ENCODE peak calls at places on chromosomes 11 and 22, in five cellular contexts. T is lung; C is MM.1S; I is HFF-Myc; E is CD8-positive, alpha-beta memory T cell. R is an unnamed sample.

GRCh38 chr11:119030029-119030328 is 698 bp downstream of the SLC37A4 start:
- DNase-seq in T (no peak), C (no peak), E (peak; percentile 22), I (no peak), R (no peak)

GRCh38 chr22:43970037-43970747 is 14.9 kb downstream of the SAMM50 start:
- DNase-seq in T (no peak), C (no peak), I (no peak), E (no peak), R (no peak)

GRCh38 chr11:87451400-87451799 is 413.7 kb downstream of the TMEM135 start:
- DNase-seq in I (no peak), C (no peak), E (no peak), T (no peak), R (no peak)

GRCh38 chr11:3205261-3206127 is 13.1 kb downstream of the MRGPRG start:
- DNase-seq in I (no peak), C (peak; percentile 18), T (no peak), E (no peak), R (no peak)

GRCh38 chr22:42388130-42388797 is 43.9 kb downstream of the NFAM1 start:
- DNase-seq in C (no peak), I (no peak), T (no peak), E (no peak), R (peak; percentile 72)

GRCh38 chr11:113035708-113036107 is 74.5 kb downstream of the NCAM1 start:
- DNase-seq in E (no peak), C (no peak), I (no peak), T (no peak), R (no peak)

GRCh38 chr22:48780597-48781277 is 1046.9 kb downstream of the BRD1 start:
- DNase-seq in C (no peak), T (no peak), E (no peak), I (no peak), R (no peak)

GRCh38 chr11:46336781-46337180 is 10.5 kb upstream of the DGKZ start:
- DNase-seq in T (no peak), E (no peak), I (no peak), C (no peak), R (peak; percentile 76)

GRCh38 chr11:118264568-118265470 is 722 bp upstream of the MPZL2 start:
- DNase-seq in I (no peak), E (no peak), T (no peak), C (no peak), R (no peak)

GRCh38 chr11:44303401-44303938 is 6.5 kb downstream of the ALX4 start:
- DNase-seq in T (no peak), C (no peak), I (no peak), E (no peak), R (no peak)

GRCh38 chr11:124751741-124752470 is at the start of gene VSIG2:
- DNase-seq in C (no peak), E (no peak), T (no peak), I (no peak), R (no peak)

GRCh38 chr11:26093206-26093605 is 238.7 kb upstream of the ANO3 start:
- DNase-seq in C (no peak), I (no peak), T (no peak), E (no peak), R (no peak)

GRCh38 chr11:67298786-67299185 is 4.5 kb upstream of the SSH3 start:
- DNase-seq in E (no peak), I (no peak), T (no peak), C (no peak), R (no peak)
- H3K4me3 ChIP-seq in E (no peak overlapping the region), I (no peak overlapping the region), T (no peak overlapping the region), C (no peak overlapping the region), R (no peak overlapping the region)

GRCh38 chr11:30314625-30315024 is 8.3 kb upstream of the ARL14EP start:
- DNase-seq in I (no peak), T (no peak), C (no peak), E (no peak), R (no peak)
- H3K4me3 ChIP-seq in I (no peak overlapping the region), T (no peak overlapping the region), C (no peak overlapping the region), E (no peak overlapping the region), R (no peak overlapping the region)

GRCh38 chr11:81870815-81871214 is 862.8 kb downstream of the FAM181B start:
- DNase-seq in C (no peak), I (no peak), T (no peak), E (no peak), R (no peak)
- H3K4me3 ChIP-seq in C (peak overlapping the region; percentile 56), I (no peak overlapping the region), T (no peak overlapping the region), E (no peak overlapping the region), R (no peak overlapping the region)

GRCh38 chr11:94639901-94640721 is 72.9 kb downstream of the PIWIL4 start:
- DNase-seq in C (no peak), T (no peak), E (no peak), I (no peak), R (no peak)

GRCh38 chr11:94636388-94636787 is 69.2 kb downstream of the PIWIL4 start:
- DNase-seq in I (no peak), T (no peak), E (no peak), C (no peak), R (no peak)

GRCh38 chr11:94638902-94639373 is 71.8 kb downstream of the PIWIL4 start:
- DNase-seq in T (no peak), C (peak; percentile 20), E (no peak), I (no peak), R (peak; percentile 45)

GRCh38 chr11:94641167-94641761 is 74.1 kb downstream of the PIWIL4 start:
- DNase-seq in E (no peak), T (no peak), C (no peak), I (no peak), R (peak; percentile 41)

GRCh38 chr11:94638278-94638901 is 71.2 kb downstream of the PIWIL4 start:
- DNase-seq in E (no peak), I (no peak), T (no peak), C (no peak), R (no peak)
- H3K4me3 ChIP-seq in E (no peak overlapping the region), I (no peak overlapping the region), T (no peak overlapping the region), C (no peak overlapping the region), R (no peak overlapping the region)

GRCh38 chr11:117199916-117200812 is 994 bp downstream of the TAGLN start:
- DNase-seq in E (no peak), C (no peak), T (no peak), I (no peak), R (no peak)
- H3K4me3 ChIP-seq in E (no peak overlapping the region), C (no peak overlapping the region), T (peak overlapping the region; percentile 29), I (peak overlapping the region; percentile 36), R (no peak overlapping the region)

DNA sequence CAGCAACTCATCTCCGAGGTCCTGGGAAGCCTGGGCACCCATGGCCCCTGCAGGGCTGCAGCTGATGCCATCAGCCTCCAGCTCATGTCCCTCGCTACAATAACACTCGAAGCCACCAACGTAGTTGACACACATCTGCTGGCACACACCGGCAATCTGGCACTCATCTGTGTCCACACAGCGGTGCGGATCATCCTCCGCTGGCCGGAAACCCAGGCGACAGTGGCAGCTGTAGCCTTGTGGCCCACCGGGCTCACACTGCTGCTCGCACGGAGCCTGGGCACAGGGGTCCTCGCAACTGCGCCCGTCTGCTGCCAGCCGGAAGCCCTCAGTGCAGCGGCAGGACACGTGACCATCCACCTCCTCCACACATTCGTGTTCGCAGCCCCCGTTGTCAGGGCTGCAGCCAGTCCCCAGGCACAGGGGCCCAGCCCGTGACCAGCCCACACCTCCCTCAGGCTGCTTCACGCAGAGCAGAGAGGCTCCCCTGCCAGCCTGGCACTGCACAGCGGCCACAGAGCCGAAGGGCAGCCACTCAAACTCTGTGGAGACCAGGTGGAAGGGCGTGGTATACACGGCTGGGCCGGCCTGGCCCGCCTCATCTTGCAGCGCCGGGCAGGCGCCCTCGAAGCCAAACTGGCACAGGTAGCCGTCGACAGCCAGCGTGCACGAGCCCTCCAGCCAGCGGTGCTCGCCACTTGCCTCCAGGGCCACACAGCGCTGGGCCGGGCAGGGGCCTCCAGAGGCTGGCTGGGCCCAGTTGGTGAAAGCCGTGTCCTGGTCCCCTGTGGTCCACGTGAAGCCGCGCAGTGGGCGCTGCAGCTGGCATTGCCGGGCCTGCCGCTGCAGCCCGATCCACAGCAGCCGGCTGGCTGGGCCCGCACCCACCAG is 678 bp downstream of the CD248 start:
- DNase-seq in E (peak; percentile 80), I (no peak), T (no peak), C (no peak), R (no peak)
- H3K4me3 ChIP-seq in E (no peak overlapping the region), I (peak overlapping the region; percentile 58), T (peak overlapping the region; percentile 19), C (no peak overlapping the region), R (no peak overlapping the region)

GRCh38 chr11:15651033-15651432 is 536.3 kb downstream of the INSC start:
- DNase-seq in T (no peak), I (no peak), C (no peak), E (no peak), R (no peak)
- H3K4me3 ChIP-seq in T (no peak overlapping the region), I (no peak overlapping the region), C (no peak overlapping the region), E (no peak overlapping the region), R (no peak overlapping the region)

GRCh38 chr22:24875862-24876506 is 70.0 kb downstream of the SGSM1 start:
- DNase-seq in C (peak; percentile 60), E (no peak), T (no peak), I (no peak), R (peak; percentile 74)

GRCh38 chr22:24878969-24879368 is 67.5 kb downstream of the LHFPL7 start:
- DNase-seq in I (no peak), E (no peak), C (no peak), T (no peak), R (no peak)

GRCh38 chr22:24871611-24872205 is 65.7 kb downstream of the SGSM1 start:
- DNase-seq in C (peak; percentile 41), T (no peak), I (no peak), E (no peak), R (peak; percentile 99)

GRCh38 chr22:24876700-24877099 is 69.8 kb downstream of the LHFPL7 start:
- DNase-seq in C (no peak), E (no peak), I (no peak), T (no peak), R (no peak)
- H3K4me3 ChIP-seq in C (no peak overlapping the region), E (no peak overlapping the region), I (no peak overlapping the region), T (no peak overlapping the region), R (no peak overlapping the region)

GRCh38 chr22:19143212-19143611 is 1.2 kb downstream of the ESS2 start:
- DNase-seq in C (no peak), E (no peak), I (no peak), T (no peak), R (no peak)
- H3K4me3 ChIP-seq in C (no peak overlapping the region), E (no peak overlapping the region), I (peak overlapping the region; percentile 98), T (no peak overlapping the region), R (peak overlapping the region; percentile 80)

GRCh38 chr11:70087446-70088167 is 9.5 kb downstream of the ANO1 start:
- DNase-seq in C (no peak), T (no peak), I (no peak), E (no peak), R (no peak)
- H3K4me3 ChIP-seq in C (no peak overlapping the region), T (no peak overlapping the region), I (no peak overlapping the region), E (no peak overlapping the region), R (no peak overlapping the region)

R was measured in Jurkat, Clone E6-1.